ENCODE peak calls at places on chromosomes 6 and 20, in four cellular contexts. G is H9, V is AG09309, P is PC-3. D is an unnamed sample.

GRCh38 chr6:47938411-47938810 is 156.6 kb downstream of the OPN5 start:
- DNase-seq in G (no peak), V (no peak), P (no peak), D (no peak)

GRCh38 chr6:33359331-33359730 is 32.3 kb upstream of the KIFC1 start:
- DNase-seq in G (no peak), V (no peak), P (no peak), D (no peak)

GRCh38 chr6:100464910-100465700 is at the start of gene SIM1:
- DNase-seq in G (peak), P (no peak), V (no peak), D (no peak)

GRCh38 chr6:127481628-127482027 is 22.4 kb upstream of the KIAA0408 start:
- DNase-seq in P (peak), G (no peak), V (no peak), D (no peak)

GRCh38 chr6:137025786-137026730 is 18.7 kb downstream of the IL20RA start:
- DNase-seq in P (peak), G (no peak), V (no peak), D (no peak)

GRCh38 chr20:42130810-42131596 is 512.8 kb upstream of the CHD6 start:
- DNase-seq in P (no peak), V (no peak), G (no peak), D (no peak)

GRCh38 chr6:165049362-165049761 is 260.0 kb downstream of the C6orf118 start:
- DNase-seq in G (peak), P (peak), V (no peak), D (no peak)

GRCh38 chr6:13454286-13455221 is 32.8 kb downstream of the GFOD1 start:
- DNase-seq in V (no peak), P (peak), G (no peak), D (no peak)

GRCh38 chr6:3806169-3806922 is 42.8 kb upstream of the FAM50B start:
- DNase-seq in P (no peak), G (no peak), V (no peak), D (no peak)

GRCh38 chr20:61173966-61174725 is 77.9 kb upstream of the CDH4 start:
- DNase-seq in P (no peak), V (no peak), G (no peak), D (no peak)

GRCh38 chr20:49230575-49231211 is 11.5 kb downstream of the DDX27 start:
- DNase-seq in V (no peak), G (no peak), P (no peak), D (no peak)

GRCh38 chr6:53614676-53615075 is 50.9 kb downstream of the KLHL31 start:
- DNase-seq in V (no peak), P (no peak), G (no peak), D (no peak)

GRCh38 chr6:72826744-72827438 is 205.0 kb downstream of the KCNQ5 start:
- DNase-seq in G (no peak), P (peak), V (no peak), D (no peak)

GRCh38 chr6:148973809-148974208 is 227.0 kb downstream of the UST start:
- DNase-seq in P (peak), V (no peak), G (no peak), D (no peak)

GRCh38 chr6:30885999-30886896 is 1.9 kb downstream of the DDR1 start:
- DNase-seq in P (peak), G (peak), V (no peak), D (no peak)

GRCh38 chr6:156191895-156192294 is 585.3 kb upstream of the ARID1B start:
- DNase-seq in G (no peak), P (no peak), V (no peak), D (no peak)

GRCh38 chr20:49375170-49375569 is 97.3 kb upstream of the ZNFX1 start:
- DNase-seq in G (no peak), V (no peak), P (no peak), D (no peak)

GRCh38 chr20:48742912-48743680 is 84.7 kb downstream of the PREX1 start:
- DNase-seq in P (no peak), G (no peak), V (no peak), D (peak)

GRCh38 chr6:83442752-83443151 is 11.9 kb upstream of the ME1 start:
- DNase-seq in G (no peak), P (no peak), V (peak), D (no peak)

GRCh38 chr6:99745651-99746050 is 139.0 kb downstream of the PRDM13 start:
- DNase-seq in V (no peak), G (no peak), P (peak), D (no peak)

GRCh38 chr6:32627249-32627648 is 10.0 kb upstream of the HLA-DQA1 start:
- DNase-seq in G (no peak), V (no peak), P (no peak), D (no peak)

GRCh38 chr6:18165746-18166145 is 10.5 kb downstream of the KDM1B start:
- DNase-seq in V (no peak), G (no peak), P (no peak), D (no peak)

GRCh38 chr6:14612016-14612415 is 494.4 kb downstream of the CD83 start:
- DNase-seq in V (no peak), G (no peak), P (peak), D (no peak)

GRCh38 chr6:153130515-153131036 is 506 bp downstream of the RGS17 start:
- DNase-seq in V (no peak), P (no peak), G (no peak), D (no peak)

GRCh38 chr20:43985608-43986316 is 71.1 kb downstream of the TOX2 start:
- DNase-seq in G (no peak), P (no peak), V (no peak), D (no peak)

GRCh38 chr6:5006182-5006581 is 2.3 kb upstream of the RPP40 start:
- DNase-seq in P (no peak), G (no peak), V (no peak), D (no peak)

DNA sequence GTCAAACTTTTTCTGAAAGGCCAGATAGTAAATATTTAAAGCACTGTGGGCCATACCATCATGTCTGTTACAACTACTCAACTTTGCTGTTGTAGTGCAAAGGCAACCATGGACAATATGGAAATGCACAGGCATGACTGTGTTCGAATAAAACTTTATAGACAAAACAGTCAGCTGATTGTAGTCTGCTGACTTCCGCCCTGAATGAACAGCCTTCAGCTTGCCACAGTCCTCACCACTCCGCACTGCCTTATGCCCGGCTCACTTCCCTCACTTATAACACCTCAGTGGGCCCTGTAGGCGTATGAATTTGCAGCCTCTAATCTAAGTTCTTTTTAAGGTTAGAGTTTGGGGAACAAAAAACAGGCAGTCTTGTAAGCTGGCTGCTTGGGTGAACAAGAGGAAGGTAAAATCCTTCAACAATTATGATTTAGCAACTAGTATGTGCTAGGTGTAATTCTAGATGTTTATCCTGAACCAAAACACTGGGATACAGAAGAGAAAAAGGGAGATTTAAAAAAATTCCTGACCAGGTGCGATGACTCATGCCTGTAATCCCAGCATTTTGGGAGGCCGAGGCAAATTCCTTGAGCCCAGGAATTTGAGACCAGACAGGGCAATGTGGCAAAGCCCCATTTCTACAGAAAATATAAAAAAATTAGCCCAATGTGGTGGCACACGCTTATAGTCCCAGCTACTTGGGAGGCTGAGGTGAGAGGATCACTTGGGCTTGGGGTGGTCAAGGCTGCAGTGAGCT is 6.8 kb upstream of the SLC2A10 start:
- DNase-seq in P (no peak), V (no peak), G (no peak), D (no peak)
- TF ChIP-seq CTCF in P (no peak), V (no peak), G (no peak), D (no peak)

DNA sequence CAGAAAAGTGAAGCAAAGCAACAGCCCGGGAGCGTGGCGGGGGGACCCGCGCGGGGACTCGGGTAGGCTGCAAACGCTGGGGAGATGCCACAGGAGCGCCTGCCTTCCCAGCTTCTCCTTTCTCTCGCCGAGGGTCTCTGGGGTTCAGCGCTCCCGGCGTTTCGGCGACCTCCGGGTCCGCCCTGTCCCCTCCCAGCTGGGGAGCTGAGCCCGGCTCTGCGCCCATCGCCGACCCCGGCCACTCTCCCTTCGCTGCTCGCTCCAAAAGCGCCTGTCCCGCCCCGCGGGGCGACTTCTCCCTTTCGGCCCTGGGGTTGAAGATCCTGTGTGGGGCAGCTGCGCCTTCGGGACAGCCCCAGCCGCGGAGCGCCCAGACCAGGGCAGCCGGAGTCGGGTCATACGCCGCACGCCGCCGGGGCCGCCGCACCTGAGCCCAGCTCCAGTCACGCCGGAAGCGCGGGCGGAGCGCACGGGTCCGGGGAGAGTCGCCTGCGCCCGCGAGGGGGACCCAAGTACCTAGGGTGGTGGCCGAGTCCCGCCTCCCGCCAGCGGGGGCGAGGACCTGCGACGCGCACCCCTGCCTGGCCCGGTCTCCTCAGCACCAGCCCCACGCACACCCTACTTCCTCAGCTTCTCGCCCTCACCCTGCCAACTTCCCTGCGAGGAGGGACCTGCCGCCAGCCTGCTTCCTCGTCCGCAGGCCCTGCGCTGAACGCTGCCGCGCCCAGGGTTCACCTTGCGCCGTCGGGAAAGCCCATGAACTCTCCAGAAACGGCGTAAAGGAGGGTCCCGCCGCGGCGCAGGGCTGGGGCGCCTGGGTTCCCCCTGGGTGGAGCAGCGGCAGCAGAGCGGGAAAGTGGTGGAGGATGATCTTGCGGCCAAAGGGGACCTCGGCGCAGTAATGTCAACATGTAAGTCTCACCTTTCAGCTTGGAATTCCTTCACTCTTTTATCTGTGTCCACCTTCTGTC is at the start of gene ADGRG6:
- DNase-seq in V (no peak), G (peak), P (peak), D (no peak)
- TF ChIP-seq CTCF in V (no peak), G (peak), P (peak), D (peak)

GRCh38 chr20:62805711-62806382 is 1.2 kb downstream of the OGFR start:
- DNase-seq in P (no peak), G (no peak), V (no peak), D (no peak)

GRCh38 chr20:62806383-62807050 is 1.9 kb downstream of the OGFR start:
- DNase-seq in V (no peak), P (no peak), G (no peak), D (no peak)

GRCh38 chr20:62807444-62808210 is 3.0 kb downstream of the OGFR start:
- DNase-seq in P (no peak), V (no peak), G (no peak), D (no peak)

GRCh38 chr20:62809530-62810428 is 5.1 kb downstream of the OGFR start:
- DNase-seq in V (no peak), P (no peak), G (no peak), D (no peak)

DNA sequence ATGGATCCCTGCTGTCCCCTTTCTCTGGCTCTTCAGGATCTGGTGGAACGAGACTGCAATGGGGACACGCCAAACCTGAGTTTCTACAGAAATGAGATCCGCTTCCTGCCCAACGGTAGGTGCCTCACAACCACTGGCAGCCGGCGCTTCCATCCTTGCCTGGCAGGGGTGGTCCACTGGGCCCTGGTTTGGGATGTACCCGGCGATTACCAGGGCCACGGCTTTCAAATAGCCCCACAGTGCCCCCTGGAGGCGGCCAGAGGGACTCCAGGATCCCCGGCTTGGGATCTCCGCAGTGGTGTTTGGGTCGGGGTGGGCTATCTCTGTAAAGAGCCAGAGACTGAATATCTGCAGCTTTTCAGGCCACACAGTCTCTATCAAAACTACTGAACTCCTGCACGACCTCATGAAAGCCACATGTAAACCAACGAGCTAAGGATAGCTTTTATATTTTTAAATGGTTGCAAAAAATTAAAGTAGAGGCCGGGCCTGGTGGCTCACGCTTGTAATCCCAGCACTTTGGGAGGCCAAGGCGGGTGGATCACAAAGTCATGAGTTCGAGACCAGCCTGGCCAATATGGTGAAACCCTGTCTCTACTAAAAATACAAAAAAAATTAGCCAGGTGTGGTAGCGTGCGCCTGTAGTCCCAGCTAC is 3.7 kb downstream of the OGFR start:
- DNase-seq in V (no peak), P (peak), G (peak), D (no peak)
- TF ChIP-seq CTCF in V (peak), P (peak), G (peak), D (peak)

DNA sequence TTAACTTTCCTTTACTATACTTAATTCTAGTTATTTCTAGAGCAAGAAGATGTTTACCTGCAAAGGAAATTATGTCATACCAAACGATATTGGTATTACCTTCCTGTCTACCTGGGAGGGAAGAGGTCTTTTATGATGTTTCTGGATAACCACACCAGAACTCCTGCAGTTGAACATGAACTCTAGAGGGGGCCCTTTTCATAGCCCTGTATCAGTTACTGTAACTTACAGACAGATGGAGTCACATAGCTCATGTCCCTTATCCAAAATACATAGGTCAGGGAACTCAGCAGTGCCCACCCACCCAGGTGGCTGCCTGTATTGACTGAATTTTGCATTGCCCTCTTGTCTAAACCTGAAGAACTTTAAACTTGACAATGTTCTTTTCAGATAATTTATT is 35.1 kb upstream of the MYL9 start:
- DNase-seq in P (peak), V (no peak), G (no peak), D (no peak)
- TF ChIP-seq CTCF in P (peak), V (peak), G (peak), D (peak)

DNA sequence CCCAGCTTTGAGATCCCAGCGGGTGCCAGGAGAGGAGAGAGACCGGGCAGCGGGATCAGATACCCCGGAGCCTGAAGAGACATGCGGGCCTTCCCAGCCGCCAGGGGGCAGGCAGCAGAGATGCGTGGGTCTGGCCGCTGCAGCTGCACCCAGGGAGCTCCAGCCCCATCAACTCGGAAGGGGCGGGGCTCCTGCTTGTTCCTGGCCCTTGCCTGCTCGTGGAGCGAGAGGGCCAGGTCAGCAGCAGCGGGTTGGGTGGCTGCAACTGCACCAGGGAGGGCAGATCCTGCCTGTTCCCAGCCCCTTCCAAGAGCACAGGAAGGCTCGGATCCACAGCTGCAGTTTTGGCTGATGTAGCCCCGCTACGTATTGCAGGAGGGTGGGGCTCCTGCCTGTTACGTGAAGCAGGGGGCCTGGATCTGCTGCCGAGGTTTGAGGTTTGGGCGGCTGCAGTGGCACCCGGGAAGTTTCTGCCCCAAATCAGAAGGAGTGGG is 532.8 kb downstream of the RFPL4B start:
- DNase-seq in P (no peak), G (peak), V (no peak), D (no peak)
- TF ChIP-seq CTCF in P (no peak), G (peak), V (no peak), D (peak)

GRCh38 chr20:6381887-6382286 is 259.1 kb upstream of the FERMT1 start:
- DNase-seq in V (no peak), G (no peak), P (peak), D (no peak)
- TF ChIP-seq CTCF in V (no peak), G (peak), P (peak), D (peak)

DNA sequence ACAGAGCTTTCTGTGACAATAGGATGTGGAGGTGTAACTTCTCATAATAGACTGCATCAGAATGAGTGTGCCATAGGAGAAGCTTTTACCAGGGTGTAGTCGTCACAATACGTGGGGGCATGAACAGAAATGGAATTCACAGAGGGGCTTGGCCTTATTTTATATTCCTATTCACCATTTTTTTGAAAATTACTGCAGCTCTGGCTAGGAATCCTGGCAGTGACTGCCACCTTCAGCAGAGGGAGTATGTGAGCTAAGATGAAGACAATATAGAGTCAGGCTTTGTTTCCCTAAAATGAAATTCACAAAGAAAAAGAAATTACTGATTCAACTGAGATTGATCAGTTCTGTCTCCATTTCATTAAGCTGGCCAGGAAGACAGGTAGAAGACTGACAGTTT is 13.9 kb downstream of the TOMM6 start:
- DNase-seq in V (no peak), G (no peak), P (peak), D (no peak)
- TF ChIP-seq CTCF in V (peak), G (peak), P (peak), D (peak)

GRCh38 chr6:108630050-108630714 is 69.5 kb downstream of the FOXO3 start:
- DNase-seq in P (no peak), G (no peak), V (no peak), D (no peak)

GRCh38 chr6:108633436-108633835 is 72.7 kb downstream of the FOXO3 start:
- DNase-seq in P (no peak), V (no peak), G (no peak), D (no peak)

GRCh38 chr6:108627692-108628565 is 67.2 kb downstream of the FOXO3 start:
- DNase-seq in P (peak), G (no peak), V (no peak), D (no peak)

GRCh38 chr6:108635505-108636226 is 74.9 kb downstream of the FOXO3 start:
- DNase-seq in V (no peak), P (no peak), G (no peak), D (no peak)

GRCh38 chr6:108632441-108632840 is 71.7 kb downstream of the FOXO3 start:
- DNase-seq in V (no peak), P (no peak), G (no peak), D (no peak)
- TF ChIP-seq CTCF in V (no peak), P (no peak), G (no peak), D (no peak)

DNA sequence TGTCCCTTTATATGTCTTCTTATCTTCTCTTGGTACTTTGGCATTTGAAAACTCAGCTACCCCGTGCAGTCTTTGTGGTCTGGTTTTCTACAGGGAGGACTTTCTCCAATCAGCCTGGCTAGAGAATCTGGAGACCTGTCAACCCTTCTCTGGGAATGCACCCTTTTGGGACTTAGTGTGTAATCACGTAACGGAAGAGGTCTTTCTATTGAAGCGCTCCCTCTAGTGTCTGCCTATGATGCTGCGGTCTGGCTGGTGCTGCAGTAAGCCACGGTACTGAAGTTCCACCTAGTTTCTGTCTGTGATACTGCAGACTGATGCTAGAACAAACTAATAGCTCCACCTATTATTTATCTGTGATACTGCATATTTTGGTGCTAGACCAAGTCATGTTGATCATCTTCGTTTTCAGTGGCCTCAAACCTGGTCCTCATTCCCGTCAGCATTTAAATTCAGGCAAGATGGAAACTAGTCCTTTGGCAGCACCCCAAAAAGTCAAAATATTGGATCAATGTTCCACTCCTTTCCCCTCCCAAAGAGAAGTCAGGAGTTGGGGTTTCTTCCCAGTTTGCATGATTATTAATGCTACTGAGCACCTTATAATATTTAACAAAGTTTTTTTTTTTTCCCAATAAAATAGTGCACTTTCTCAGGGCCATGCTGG is 12.5 kb upstream of the SIRPB2 start:
- DNase-seq in P (peak), V (peak), G (peak), D (no peak)
- TF ChIP-seq CTCF in P (peak), V (peak), G (peak), D (peak)

D was measured in chondrocyte.